ENCODE peak calls at places on chromosomes 7 and 10, in four cellular contexts. H is Peyer's patch, K is spleen, S is body of pancreas. N is an unnamed sample.

GRCh38 chr7:100604078-100604975 is 2.2 kb downstream of the PCOLCE start:
- DNase-seq in H (peak), K (peak), S (peak), N (peak)

GRCh38 chr7:120564145-120564544 is 291.2 kb downstream of the KCND2 start:
- DNase-seq in H (no peak), K (no peak), S (no peak), N (no peak)

GRCh38 chr10:47031251-47031952 is 120.2 kb downstream of the PTPN20 start:
- DNase-seq in H (no peak), K (peak), S (no peak), N (peak)

GRCh38 chr10:6163364-6164270 is 39.1 kb upstream of the PFKFB3 start:
- DNase-seq in H (peak), K (peak), S (peak), N (peak)

GRCh38 chr10:91034494-91035157 is 113.7 kb upstream of the ANKRD1 start:
- DNase-seq in H (peak), K (no peak), S (peak), N (no peak)

GRCh38 chr10:129743738-129744133 is 220.3 kb downstream of the EBF3 start:
- DNase-seq in H (peak), K (peak), S (no peak), N (no peak)

GRCh38 chr10:29324220-29324831 is 35.5 kb downstream of the LYZL1 start:
- DNase-seq in H (no peak), K (no peak), S (no peak), N (no peak)

GRCh38 chr7:196778-197321 is 4.5 kb downstream of the FAM20C start:
- DNase-seq in H (no peak), K (no peak), S (no peak), N (no peak)

GRCh38 chr7:97580205-97580604 is 151.7 kb upstream of the TAC1 start:
- DNase-seq in H (no peak), K (no peak), S (no peak), N (no peak)

GRCh38 chr10:124747745-124748144 is 3.6 kb upstream of the FAM53B start:
- DNase-seq in H (no peak), K (no peak), S (no peak), N (no peak)

GRCh38 chr7:29035044-29035740 is 77.1 kb upstream of the TRIL start:
- DNase-seq in H (no peak), K (no peak), S (no peak), N (no peak)

GRCh38 chr7:32259917-32260596 is 189.8 kb upstream of the PDE1C start:
- DNase-seq in H (no peak), K (no peak), S (peak), N (no peak)

GRCh38 chr10:90136731-90137316 is 435.4 kb downstream of the KIF20B start:
- DNase-seq in H (no peak), K (no peak), S (no peak), N (no peak)

GRCh38 chr10:132511092-132511491 is 26.5 kb upstream of the INPP5A start:
- DNase-seq in H (no peak), K (peak), S (no peak), N (no peak)
- TF ChIP-seq CTCF in H (no peak), K (no peak), S (no peak), N (no peak)

GRCh38 chr10:60048146-60048545 is 141.8 kb upstream of the CCDC6 start:
- DNase-seq in H (no peak), K (no peak), S (peak), N (no peak)
- TF ChIP-seq CTCF in H (no peak), K (no peak), S (no peak), N (no peak)

GRCh38 chr7:40763319-40764287 is 628.8 kb downstream of the SUGCT start:
- DNase-seq in H (no peak), K (no peak), S (no peak), N (no peak)

GRCh38 chr7:40760293-40760964 is 625.6 kb downstream of the SUGCT start:
- DNase-seq in H (no peak), K (no peak), S (no peak), N (no peak)

GRCh38 chr7:40760997-40761396 is 626.2 kb downstream of the SUGCT start:
- DNase-seq in H (no peak), K (no peak), S (no peak), N (no peak)

GRCh38 chr7:40758590-40758989 is 623.8 kb downstream of the SUGCT start:
- DNase-seq in H (no peak), K (no peak), S (no peak), N (no peak)

GRCh38 chr7:40761757-40762342 is 627.0 kb downstream of the SUGCT start:
- DNase-seq in H (no peak), K (no peak), S (no peak), N (no peak)
- TF ChIP-seq CTCF in H (no peak), K (no peak), S (no peak), N (no peak)

DNA sequence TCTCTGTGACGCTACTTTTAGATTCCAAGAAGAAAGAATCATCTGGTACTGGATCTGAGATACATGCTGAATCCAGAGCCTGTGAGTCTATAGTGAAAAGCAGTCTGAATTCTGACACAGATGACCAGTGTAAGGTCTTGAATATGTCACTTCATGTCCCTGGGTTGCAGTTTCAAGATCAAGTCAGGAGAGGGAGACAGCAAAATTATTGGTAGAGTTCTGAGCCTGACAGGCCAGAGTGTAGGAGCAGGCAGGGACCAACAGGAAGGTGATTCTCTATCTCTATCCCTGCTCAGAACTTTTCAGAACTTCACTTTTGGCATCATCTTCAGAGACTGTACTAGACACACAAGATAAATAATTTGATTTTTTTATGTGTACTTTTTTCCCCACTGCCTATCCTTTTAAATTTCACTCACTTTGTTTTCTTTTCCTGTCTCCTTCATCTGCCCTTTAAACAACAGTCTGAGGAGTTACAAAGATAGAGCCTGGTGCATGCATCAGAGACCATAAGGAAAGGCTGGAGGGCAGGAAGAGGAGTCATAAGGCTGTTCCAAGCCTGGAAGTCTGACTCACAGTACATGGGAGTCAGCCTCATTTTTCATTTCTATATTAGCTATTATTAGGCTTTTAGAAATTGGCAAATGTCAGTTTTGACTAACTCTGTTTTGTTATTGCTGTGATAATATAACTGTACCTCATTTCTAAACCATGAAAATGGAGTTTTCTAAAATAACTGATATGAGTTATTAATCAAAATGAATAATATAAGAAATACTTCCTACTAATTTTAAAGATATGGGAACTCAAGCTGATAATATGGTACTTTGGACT is 120.2 kb upstream of the TMEM229A start:
- DNase-seq in H (no peak), K (no peak), S (peak), N (no peak)
- TF ChIP-seq CTCF in H (no peak), K (no peak), S (peak), N (no peak)

DNA sequence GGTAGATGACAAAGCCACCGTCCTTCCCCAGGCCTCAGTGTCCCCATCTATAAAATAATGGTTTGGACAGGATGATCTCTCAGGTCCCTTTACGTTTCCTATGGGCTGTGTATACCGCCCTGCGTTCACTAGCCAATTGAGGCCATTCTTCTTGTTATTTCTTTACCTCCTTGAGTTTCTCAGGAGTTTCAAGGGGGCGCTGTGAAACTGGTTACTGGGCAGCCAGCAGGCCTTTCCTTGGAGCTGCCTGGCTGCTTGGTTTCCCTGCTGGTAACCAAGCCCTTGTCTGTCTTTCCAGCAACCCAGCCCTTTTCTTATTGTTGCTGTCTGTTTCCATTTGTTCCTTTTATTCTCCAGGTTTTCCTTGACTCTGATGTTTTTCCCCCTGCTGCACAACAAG is 26.9 kb downstream of the FGF8 start:
- DNase-seq in H (no peak), K (no peak), S (no peak), N (no peak)
- TF ChIP-seq CTCF in H (no peak), K (no peak), S (no peak), N (no peak)

GRCh38 chr10:76422769-76423168 is 991.3 kb downstream of the LRMDA start:
- DNase-seq in H (no peak), K (no peak), S (no peak), N (no peak)
- TF ChIP-seq CTCF in H (no peak), K (no peak), S (no peak), N (no peak)

GRCh38 chr7:127900116-127900515 is 131.1 kb downstream of the LRRC4 start:
- DNase-seq in H (no peak), K (no peak), S (no peak), N (no peak)
- TF ChIP-seq CTCF in H (no peak), K (no peak), S (no peak), N (no peak)